ENCODE peak calls at places on chromosomes 5 and 9, in four cellular contexts. One of them, this sample, is unnamed.

GRCh38 chr9:36169708-36170107 is 520 bp downstream of the CCIN start:
- DNase-seq in D341Med: no peak
- DNase-seq in Caki2: no peak
- DNase-seq in endothelial cell: no peak
- DNase-seq in this sample: no peak

GRCh38 chr9:76552751-76553150 is 93.8 kb downstream of the GCNT1 start:
- DNase-seq in endothelial cell: no peak
- DNase-seq in D341Med: no peak
- DNase-seq in Caki2: no peak
- DNase-seq in this sample: no peak

GRCh38 chr5:73587923-73588322 is 22.4 kb downstream of the UTP15 start:
- DNase-seq in Caki2: no peak
- DNase-seq in D341Med: no peak
- DNase-seq in endothelial cell: no peak
- DNase-seq in this sample: no peak

GRCh38 chr5:107542428-107542827 is 128.3 kb downstream of the EFNA5 start:
- DNase-seq in D341Med: no peak
- DNase-seq in Caki2: peak
- DNase-seq in endothelial cell: no peak
- DNase-seq in this sample: no peak

GRCh38 chr9:126667190-126668055 is 53.7 kb downstream of the LMX1B start:
- DNase-seq in endothelial cell: no peak
- DNase-seq in D341Med: no peak
- DNase-seq in Caki2: no peak
- DNase-seq in this sample: no peak

GRCh38 chr9:129576546-129577543 is 44.1 kb downstream of the C9orf50 start:
- DNase-seq in Caki2: no peak
- DNase-seq in endothelial cell: no peak
- DNase-seq in D341Med: no peak
- DNase-seq in this sample: peak

GRCh38 chr9:36928670-36929349 is 105.3 kb downstream of the PAX5 start:
- DNase-seq in endothelial cell: no peak
- DNase-seq in D341Med: no peak
- DNase-seq in Caki2: peak
- DNase-seq in this sample: no peak

GRCh38 chr5:91332267-91333044 is 50.7 kb downstream of the ARRDC3 start:
- DNase-seq in D341Med: no peak
- DNase-seq in endothelial cell: no peak
- DNase-seq in Caki2: peak
- DNase-seq in this sample: no peak

GRCh38 chr5:121424976-121425375 is 426.7 kb upstream of the FTMT start:
- DNase-seq in endothelial cell: no peak
- DNase-seq in D341Med: no peak
- DNase-seq in Caki2: no peak
- DNase-seq in this sample: no peak

GRCh38 chr5:142387022-142387682 is 62.3 kb upstream of the SPRY4 start:
- DNase-seq in Caki2: no peak
- DNase-seq in endothelial cell: no peak
- DNase-seq in D341Med: no peak
- DNase-seq in this sample: no peak